ENCODE peak calls at places on chromosome 22, in seven cellular contexts. U, T, K, N, O, J and W are unnamed samples. For H3K4me1, the result is how much of the 10 kb centered on the place peaks cover.

GRCh38 chr22:21450320-21450831 is 16.8 kb upstream of the TMEM191C start:
- DNase-seq in U (no peak), T (no peak), K (no peak), N (peak), O (peak), J (no peak), W (no peak)

GRCh38 chr22:49345896-49346295 is 481.8 kb downstream of the BRD1 start:
- DNase-seq in U (no peak), T (no peak), K (no peak), N (no peak), O (no peak), J (no peak), W (no peak)

GRCh38 chr22:26553056-26553752 is 36.7 kb downstream of the TPST2 start:
- DNase-seq in U (no peak), T (peak), K (peak), N (no peak), O (no peak), J (no peak), W (peak)

GRCh38 chr22:26314656-26315055 is 114.4 kb upstream of the ASPHD2 start:
- DNase-seq in U (no peak), T (no peak), K (no peak), N (no peak), O (no peak), J (no peak), W (no peak)

GRCh38 chr22:21961886-21962654 is 9.4 kb upstream of the PPM1F start:
- DNase-seq in U (no peak), T (peak), K (no peak), N (no peak), O (no peak), J (no peak), W (peak)

GRCh38 chr22:18118345-18118915 is 7.8 kb downstream of the TUBA8 start:
- DNase-seq in U (no peak), T (no peak), K (no peak), N (no peak), O (no peak), J (no peak), W (no peak)

GRCh38 chr22:21726650-21727049 is 8.9 kb downstream of the YPEL1 start:
- DNase-seq in U (no peak), T (no peak), K (peak), N (peak), O (peak), J (peak), W (no peak)

GRCh38 chr22:26259510-26259909 is 90.2 kb downstream of the SEZ6L start:
- DNase-seq in U (peak), T (peak), K (peak), N (peak), O (peak), J (peak), W (peak)

GRCh38 chr22:27531782-27532530 is 269.6 kb downstream of the MN1 start:
- DNase-seq in U (no peak), T (peak), K (no peak), N (no peak), O (no peak), J (peak), W (peak)

GRCh38 chr22:32202539-32203180 is 2.2 kb downstream of the RFPL2 start:
- DNase-seq in U (peak), T (peak), K (peak), N (peak), O (peak), J (peak), W (peak)

GRCh38 chr22:50621948-50622722 is 5.8 kb downstream of the ARSA start:
- DNase-seq in U (no peak), T (no peak), K (peak), N (no peak), O (peak), J (no peak), W (no peak)

GRCh38 chr22:19224557-19224956 is 46.0 kb upstream of the SLC25A1 start:
- DNase-seq in U (no peak), T (no peak), K (no peak), N (no peak), O (no peak), J (no peak), W (no peak)

GRCh38 chr22:38513063-38513462 is 7.0 kb upstream of the DDX17 start:
- DNase-seq in U (no peak), T (no peak), K (peak), N (peak), O (peak), J (peak), W (no peak)

GRCh38 chr22:49738006-49738405 is 89.7 kb downstream of the BRD1 start:
- DNase-seq in U (no peak), T (no peak), K (no peak), N (no peak), O (no peak), J (no peak), W (no peak)

GRCh38 chr22:35299217-35299716 is 427 bp upstream of the TOM1 start:
- DNase-seq in U (peak), T (no peak), K (peak), N (no peak), O (no peak), J (peak), W (peak)

GRCh38 chr22:49951001-49951677 is 9.4 kb upstream of the PIM3 start:
- DNase-seq in U (no peak), T (peak), K (no peak), N (no peak), O (no peak), J (peak), W (no peak)

GRCh38 chr22:28316014-28316413 is 363.6 kb downstream of the TTC28 start:
- DNase-seq in U (no peak), T (no peak), K (no peak), N (no peak), O (no peak), J (peak), W (no peak)

GRCh38 chr22:49517721-49518120 is 310.0 kb downstream of the BRD1 start:
- DNase-seq in U (no peak), T (no peak), K (no peak), N (no peak), O (no peak), J (no peak), W (no peak)

GRCh38 chr22:26756675-26757293 is 99.4 kb downstream of the MIAT start:
- DNase-seq in U (peak), T (peak), K (peak), N (peak), O (peak), J (peak), W (peak)

GRCh38 chr22:50218153-50218995 is 17.6 kb downstream of the SELENOO start:
- DNase-seq in U (no peak), T (no peak), K (no peak), N (no peak), O (no peak), J (no peak), W (no peak)

GRCh38 chr22:44520695-44521094 is 22.7 kb upstream of the RTL6 start:
- DNase-seq in U (no peak), T (peak), K (no peak), N (no peak), O (no peak), J (no peak), W (peak)

GRCh38 chr22:36480941-36481392 is 473 bp downstream of the TXN2 start:
- DNase-seq in U (no peak), T (no peak), K (no peak), N (no peak), O (no peak), J (no peak), W (no peak)
- H2AFZ ChIP-seq in U (peak), T (peak), K (peak), N (peak), O (peak), J (peak), W (peak)

GRCh38 chr22:46054091-46054877 is 77.3 kb upstream of the WNT7B start:
- DNase-seq in U (no peak), T (peak), K (peak), N (no peak), O (no peak), J (no peak), W (peak)

GRCh38 chr22:46052331-46052771 is 75.4 kb upstream of the WNT7B start:
- DNase-seq in U (no peak), T (no peak), K (no peak), N (no peak), O (no peak), J (no peak), W (peak)

GRCh38 chr22:46054878-46055158 is 77.9 kb upstream of the WNT7B start:
- DNase-seq in U (no peak), T (no peak), K (no peak), N (no peak), O (no peak), J (no peak), W (no peak)

GRCh38 chr22:46052801-46053562 is 76.0 kb upstream of the WNT7B start:
- DNase-seq in U (no peak), T (no peak), K (peak), N (no peak), O (no peak), J (no peak), W (peak)

GRCh38 chr22:46053563-46054090 is 76.7 kb upstream of the WNT7B start:
- DNase-seq in U (no peak), T (peak), K (peak), N (no peak), O (no peak), J (no peak), W (peak)
- H3K4me3 ChIP-seq in U (no peak), T (peak), K (peak), N (no peak), O (no peak), J (no peak), W (peak)

DNA sequence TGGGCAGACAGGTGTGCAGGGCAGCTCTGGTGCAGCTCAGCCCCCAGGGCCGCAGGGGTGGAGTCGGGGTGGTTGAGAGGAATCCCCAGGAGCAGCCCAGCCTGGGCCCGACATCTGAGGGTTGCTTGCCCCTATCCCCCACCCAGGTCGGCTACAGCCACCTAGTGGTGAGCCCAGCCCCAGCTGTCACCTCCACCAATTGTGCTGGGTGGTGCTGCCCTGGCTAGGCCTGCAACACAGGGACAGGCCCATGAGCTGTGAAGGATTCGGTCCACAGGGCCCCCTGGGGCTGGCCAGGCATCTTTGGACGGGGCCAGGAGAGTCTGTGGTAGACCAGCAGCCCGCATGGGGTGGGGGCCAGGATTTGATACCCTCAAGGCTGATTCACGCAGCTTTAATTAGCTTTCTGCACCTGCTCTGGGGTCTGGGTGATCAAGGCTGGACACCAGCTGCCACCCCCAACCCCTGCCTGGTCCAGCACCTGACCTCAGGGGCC is 29.5 kb downstream of the RTN4R start:
- DNase-seq in U (peak), T (no peak), K (peak), N (peak), O (peak), J (peak), W (no peak)
- H3K4me1 ChIP-seq in U (under half), T (under half), K (under half), N (under half), O (under half), J (under half), W (under half)

DNA sequence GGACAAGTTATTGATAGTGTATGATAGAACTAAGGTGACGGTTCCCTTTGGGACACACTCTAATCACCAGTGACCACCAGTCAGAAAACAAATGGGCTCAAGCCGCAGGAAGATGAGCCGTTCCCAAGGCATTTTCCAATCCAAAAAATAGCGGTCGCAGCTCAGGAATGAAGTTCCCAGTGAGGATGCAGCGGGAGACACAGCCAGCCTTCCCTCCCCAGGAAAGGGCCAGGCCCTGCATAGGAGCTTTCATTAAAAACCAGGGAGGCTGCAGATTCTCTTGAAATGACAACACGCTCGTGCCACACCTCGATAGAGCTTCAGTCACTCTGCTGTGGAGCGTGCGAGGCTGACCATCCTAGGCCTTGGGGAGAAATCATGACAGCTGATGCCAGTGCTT is 65.8 kb upstream of the WNT7B start:
- DNase-seq in U (no peak), T (peak), K (no peak), N (no peak), O (no peak), J (no peak), W (peak)
- H2AFZ ChIP-seq in U (no peak), T (peak), K (no peak), N (no peak), O (no peak), J (no peak), W (peak)